ENCODE peak calls at places on chromosomes 3 and 15, in four cellular contexts. One of them, this sample, is unnamed.

GRCh38 chr3:31116651-31117050 is 222.2 kb upstream of the GADL1 start:
- DNase-seq in transverse colon: no peak
- DNase-seq in effector memory CD4-positive, alpha-beta T cell: no peak
- DNase-seq in breast epithelium: no peak
- DNase-seq in this sample: no peak

GRCh38 chr3:12508316-12508715 is 24.0 kb downstream of the TSEN2 start:
- DNase-seq in transverse colon: peak
- DNase-seq in effector memory CD4-positive, alpha-beta T cell: no peak
- DNase-seq in breast epithelium: no peak
- DNase-seq in this sample: no peak

GRCh38 chr3:24853685-24854341 is 359.2 kb upstream of the THRB start:
- DNase-seq in transverse colon: no peak
- DNase-seq in effector memory CD4-positive, alpha-beta T cell: no peak
- DNase-seq in breast epithelium: no peak
- DNase-seq in this sample: no peak

GRCh38 chr3:143975549-143976152 is 4.0 kb downstream of the DIPK2A start:
- DNase-seq in transverse colon: no peak
- DNase-seq in effector memory CD4-positive, alpha-beta T cell: no peak
- DNase-seq in breast epithelium: no peak
- DNase-seq in this sample: no peak

GRCh38 chr3:141834296-141834695 is 42.1 kb upstream of the ATP1B3 start:
- DNase-seq in transverse colon: no peak
- DNase-seq in effector memory CD4-positive, alpha-beta T cell: no peak
- DNase-seq in breast epithelium: no peak
- DNase-seq in this sample: no peak

GRCh38 chr3:129383292-129383860 is 45.1 kb downstream of the EFCAB12 start:
- DNase-seq in transverse colon: peak
- DNase-seq in effector memory CD4-positive, alpha-beta T cell: no peak
- DNase-seq in breast epithelium: no peak
- DNase-seq in this sample: peak

GRCh38 chr3:194512895-194513601 is 26.2 kb upstream of the ATP13A3 start:
- DNase-seq in transverse colon: no peak
- DNase-seq in effector memory CD4-positive, alpha-beta T cell: no peak
- DNase-seq in breast epithelium: no peak
- DNase-seq in this sample: no peak

GRCh38 chr3:22141769-22142168 is 390.8 kb upstream of the ZNF385D start:
- DNase-seq in transverse colon: no peak
- DNase-seq in effector memory CD4-positive, alpha-beta T cell: no peak
- DNase-seq in breast epithelium: no peak
- DNase-seq in this sample: no peak

GRCh38 chr3:194879991-194880939 is 194.6 kb downstream of the FAM43A start:
- DNase-seq in transverse colon: peak
- DNase-seq in effector memory CD4-positive, alpha-beta T cell: no peak
- DNase-seq in breast epithelium: no peak
- DNase-seq in this sample: no peak

GRCh38 chr15:70802629-70803028 is 39.3 kb upstream of the UACA start:
- DNase-seq in transverse colon: no peak
- DNase-seq in effector memory CD4-positive, alpha-beta T cell: no peak
- DNase-seq in breast epithelium: no peak
- DNase-seq in this sample: no peak

GRCh38 chr3:190458040-190458439 is 8.3 kb upstream of the TMEM207 start:
- DNase-seq in transverse colon: no peak
- DNase-seq in effector memory CD4-positive, alpha-beta T cell: no peak
- DNase-seq in breast epithelium: no peak
- DNase-seq in this sample: no peak

GRCh38 chr15:72077950-72078349 is 40.0 kb downstream of the MYO9A start:
- DNase-seq in transverse colon: no peak
- DNase-seq in effector memory CD4-positive, alpha-beta T cell: no peak
- DNase-seq in breast epithelium: no peak
- DNase-seq in this sample: no peak

GRCh38 chr3:53230789-53231188 is 25.0 kb downstream of the TKT start:
- DNase-seq in transverse colon: no peak
- DNase-seq in effector memory CD4-positive, alpha-beta T cell: no peak
- DNase-seq in breast epithelium: no peak
- DNase-seq in this sample: no peak

GRCh38 chr15:57218826-57219576 is 157.3 kb upstream of the CGNL1 start:
- DNase-seq in transverse colon: no peak
- DNase-seq in effector memory CD4-positive, alpha-beta T cell: no peak
- DNase-seq in breast epithelium: no peak
- DNase-seq in this sample: no peak

GRCh38 chr15:39828374-39828931 is 45.8 kb upstream of the FSIP1 start:
- DNase-seq in transverse colon: peak
- DNase-seq in effector memory CD4-positive, alpha-beta T cell: no peak
- DNase-seq in breast epithelium: no peak
- DNase-seq in this sample: peak

GRCh38 chr3:157429703-157430102 is 6.9 kb upstream of the PTX3 start:
- DNase-seq in transverse colon: no peak
- DNase-seq in effector memory CD4-positive, alpha-beta T cell: no peak
- DNase-seq in breast epithelium: no peak
- DNase-seq in this sample: no peak

GRCh38 chr15:59543721-59544547 is 67.6 kb upstream of the GCNT3 start:
- DNase-seq in transverse colon: peak
- DNase-seq in effector memory CD4-positive, alpha-beta T cell: no peak
- DNase-seq in breast epithelium: no peak
- DNase-seq in this sample: no peak
- H3K4me3 ChIP-seq in transverse colon: no peak
- H3K4me3 ChIP-seq in effector memory CD4-positive, alpha-beta T cell: no peak
- H3K4me3 ChIP-seq in breast epithelium: no peak
- H3K4me3 ChIP-seq in this sample: no peak

DNA sequence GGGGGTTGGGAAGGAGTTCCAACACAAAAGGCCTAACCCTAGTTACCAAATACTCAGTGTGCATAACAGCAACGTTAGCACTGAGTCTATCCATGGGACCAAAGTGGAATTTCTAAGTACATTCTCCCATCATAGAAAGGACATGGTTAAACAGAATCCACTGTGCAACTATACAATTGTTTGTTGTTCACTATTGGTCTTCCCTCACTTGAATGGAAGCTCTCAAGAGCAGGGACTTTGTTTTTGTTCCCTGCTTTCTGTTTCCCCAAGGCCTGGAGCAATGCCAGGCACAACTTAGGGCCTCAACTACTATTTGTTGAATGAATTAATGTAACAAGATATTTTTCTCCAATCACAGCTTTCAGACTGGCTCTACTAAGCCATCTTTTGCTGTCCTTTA is 25.6 kb downstream of the COL8A1 start:
- DNase-seq in transverse colon: no peak
- DNase-seq in effector memory CD4-positive, alpha-beta T cell: no peak
- DNase-seq in breast epithelium: no peak
- DNase-seq in this sample: no peak
- H3K27ac ChIP-seq in transverse colon: no peak
- H3K27ac ChIP-seq in effector memory CD4-positive, alpha-beta T cell: no peak
- H3K27ac ChIP-seq in breast epithelium: no peak
- H3K27ac ChIP-seq in this sample: no peak

DNA sequence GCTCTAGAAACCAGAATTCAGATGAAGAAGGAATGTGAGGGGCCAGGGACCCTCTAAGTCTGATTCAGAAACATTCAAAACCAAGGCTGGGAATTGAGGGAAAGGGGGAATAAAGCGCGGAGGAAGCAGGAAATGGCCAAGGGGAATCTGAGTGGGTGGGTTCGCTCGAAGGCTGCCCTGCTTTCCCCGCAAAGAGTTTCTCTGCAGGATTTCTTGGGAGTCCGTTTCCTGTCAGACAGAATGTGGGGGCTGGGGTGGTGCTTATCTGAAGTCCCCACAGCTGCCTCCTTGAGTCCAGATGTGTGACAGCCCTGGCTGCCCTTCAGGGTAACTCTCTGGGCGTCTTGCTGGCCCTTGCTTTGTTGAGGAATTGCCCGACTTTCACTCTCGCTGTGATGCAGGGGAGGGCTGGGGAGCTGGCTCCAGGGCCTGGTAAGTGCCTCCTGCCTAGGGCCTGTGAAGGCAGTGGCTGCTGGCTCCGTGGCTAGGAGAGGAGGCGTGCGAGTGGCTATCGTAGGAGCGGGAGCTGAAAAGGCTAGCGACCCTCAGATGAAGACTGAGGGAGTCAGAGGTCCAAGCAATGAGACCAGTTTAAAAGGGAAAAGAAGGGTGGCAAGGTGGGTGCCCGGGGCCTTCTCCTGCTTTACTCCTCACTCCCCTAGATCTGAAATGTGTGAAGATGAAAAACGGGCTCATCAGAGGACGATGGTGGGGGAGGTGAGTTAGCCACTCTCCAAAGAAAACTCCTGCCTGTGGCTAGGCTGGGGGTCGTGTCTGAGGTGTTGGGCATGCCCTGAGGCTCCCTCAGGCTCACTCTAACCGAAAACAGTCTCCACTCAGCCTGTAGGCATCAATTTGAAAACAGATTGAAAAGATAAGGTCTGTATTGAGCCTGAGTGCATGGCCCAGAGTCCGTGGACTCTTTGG is 143.9 kb upstream of the UMPS start:
- DNase-seq in transverse colon: no peak
- DNase-seq in effector memory CD4-positive, alpha-beta T cell: no peak
- DNase-seq in breast epithelium: no peak
- DNase-seq in this sample: no peak
- H3K4me3 ChIP-seq in transverse colon: no peak
- H3K4me3 ChIP-seq in effector memory CD4-positive, alpha-beta T cell: no peak
- H3K4me3 ChIP-seq in breast epithelium: peak
- H3K4me3 ChIP-seq in this sample: peak

GRCh38 chr3:46986782-46987484 is 7.5 kb downstream of the NBEAL2 start:
- DNase-seq in transverse colon: no peak
- DNase-seq in effector memory CD4-positive, alpha-beta T cell: no peak
- DNase-seq in breast epithelium: no peak
- DNase-seq in this sample: no peak

GRCh38 chr3:46989146-46989810 is 9.8 kb downstream of the NBEAL2 start:
- DNase-seq in transverse colon: no peak
- DNase-seq in effector memory CD4-positive, alpha-beta T cell: no peak
- DNase-seq in breast epithelium: no peak
- DNase-seq in this sample: no peak

GRCh38 chr3:46986055-46986730 is 6.7 kb downstream of the NBEAL2 start:
- DNase-seq in transverse colon: peak
- DNase-seq in effector memory CD4-positive, alpha-beta T cell: no peak
- DNase-seq in breast epithelium: no peak
- DNase-seq in this sample: no peak

GRCh38 chr3:46988616-46989015 is 9.2 kb downstream of the NBEAL2 start:
- DNase-seq in transverse colon: no peak
- DNase-seq in effector memory CD4-positive, alpha-beta T cell: no peak
- DNase-seq in breast epithelium: no peak
- DNase-seq in this sample: no peak

DNA sequence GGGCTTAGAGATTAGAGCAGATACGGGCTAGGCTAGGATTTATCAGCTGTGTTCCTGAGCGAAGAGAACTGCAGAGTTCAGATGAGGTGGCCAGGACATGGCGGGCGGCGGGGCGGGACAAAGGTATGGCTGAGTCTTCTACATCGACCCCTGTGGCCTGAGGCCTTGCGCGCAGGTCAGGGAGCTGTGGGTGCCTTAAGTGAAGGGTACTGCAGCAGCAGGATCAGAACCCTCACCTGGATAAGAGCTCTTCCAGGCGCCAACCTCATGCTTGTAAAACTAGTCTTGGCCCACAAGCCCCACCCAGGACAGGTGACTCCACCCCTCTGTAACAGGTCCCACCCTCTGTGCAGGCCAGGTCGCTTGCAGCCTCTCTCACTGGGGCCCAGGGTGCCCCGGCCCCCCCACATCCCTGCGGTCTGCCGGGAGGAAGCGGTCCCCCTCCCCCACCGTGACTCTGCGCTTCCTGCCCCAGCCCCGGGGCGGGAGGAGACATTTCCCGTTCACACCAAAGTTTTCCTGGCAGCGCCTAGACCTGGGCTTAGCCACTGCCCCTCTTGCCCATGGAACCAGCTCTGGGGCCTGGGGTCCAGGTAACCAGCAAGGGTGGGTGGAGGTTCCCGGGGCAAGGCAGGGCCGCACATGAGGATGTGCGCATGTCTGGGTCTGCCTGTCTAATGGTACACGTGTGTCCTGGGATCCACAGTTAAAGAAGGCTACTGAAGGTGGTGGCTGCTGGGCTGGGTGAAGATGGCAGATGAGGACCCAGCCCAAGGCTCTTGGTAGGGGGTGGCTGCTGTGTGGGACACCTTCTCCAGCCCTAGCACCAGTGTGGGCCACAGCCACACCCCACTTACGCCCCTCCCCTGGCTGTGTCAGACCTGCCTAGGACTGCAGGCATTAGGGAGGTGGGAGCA is 8.3 kb downstream of the NBEAL2 start:
- DNase-seq in transverse colon: peak
- DNase-seq in effector memory CD4-positive, alpha-beta T cell: peak
- DNase-seq in breast epithelium: no peak
- DNase-seq in this sample: no peak
- H3K27ac ChIP-seq in transverse colon: peak
- H3K27ac ChIP-seq in effector memory CD4-positive, alpha-beta T cell: peak
- H3K27ac ChIP-seq in breast epithelium: peak
- H3K27ac ChIP-seq in this sample: no peak

GRCh38 chr3:84906065-84906464 is 52.7 kb upstream of the CADM2 start:
- DNase-seq in transverse colon: no peak
- DNase-seq in effector memory CD4-positive, alpha-beta T cell: no peak
- DNase-seq in breast epithelium: no peak
- DNase-seq in this sample: no peak

GRCh38 chr3:84905556-84905920 is 53.3 kb upstream of the CADM2 start:
- DNase-seq in transverse colon: no peak
- DNase-seq in effector memory CD4-positive, alpha-beta T cell: no peak
- DNase-seq in breast epithelium: no peak
- DNase-seq in this sample: no peak

GRCh38 chr3:84904819-84905555 is 53.8 kb upstream of the CADM2 start:
- DNase-seq in transverse colon: no peak
- DNase-seq in effector memory CD4-positive, alpha-beta T cell: no peak
- DNase-seq in breast epithelium: no peak
- DNase-seq in this sample: no peak

GRCh38 chr3:84904212-84904611 is 54.6 kb upstream of the CADM2 start:
- DNase-seq in transverse colon: no peak
- DNase-seq in effector memory CD4-positive, alpha-beta T cell: no peak
- DNase-seq in breast epithelium: no peak
- DNase-seq in this sample: no peak
- H3K4me3 ChIP-seq in transverse colon: no peak
- H3K4me3 ChIP-seq in effector memory CD4-positive, alpha-beta T cell: no peak
- H3K4me3 ChIP-seq in breast epithelium: no peak
- H3K4me3 ChIP-seq in this sample: no peak

GRCh38 chr3:119647177-119647576 is 13.2 kb downstream of the POPDC2 start:
- DNase-seq in transverse colon: no peak
- DNase-seq in effector memory CD4-positive, alpha-beta T cell: no peak
- DNase-seq in breast epithelium: no peak
- DNase-seq in this sample: no peak

GRCh38 chr3:119647843-119648575 is 12.4 kb downstream of the POPDC2 start:
- DNase-seq in transverse colon: no peak
- DNase-seq in effector memory CD4-positive, alpha-beta T cell: no peak
- DNase-seq in breast epithelium: no peak
- DNase-seq in this sample: no peak

GRCh38 chr3:119643528-119643927 is 16.9 kb downstream of the POPDC2 start:
- DNase-seq in transverse colon: no peak
- DNase-seq in effector memory CD4-positive, alpha-beta T cell: no peak
- DNase-seq in breast epithelium: no peak
- DNase-seq in this sample: no peak

GRCh38 chr3:119644481-119644880 is 15.9 kb downstream of the POPDC2 start:
- DNase-seq in transverse colon: no peak
- DNase-seq in effector memory CD4-positive, alpha-beta T cell: no peak
- DNase-seq in breast epithelium: no peak
- DNase-seq in this sample: no peak

GRCh38 chr3:119645813-119646212 is 14.6 kb downstream of the POPDC2 start:
- DNase-seq in transverse colon: no peak
- DNase-seq in effector memory CD4-positive, alpha-beta T cell: no peak
- DNase-seq in breast epithelium: no peak
- DNase-seq in this sample: no peak
- H3K27ac ChIP-seq in transverse colon: no peak
- H3K27ac ChIP-seq in effector memory CD4-positive, alpha-beta T cell: no peak
- H3K27ac ChIP-seq in breast epithelium: no peak
- H3K27ac ChIP-seq in this sample: no peak